ENCODE peak calls at places on chromosomes 12 and 14, in seven cellular contexts. One of them, this sample, is unnamed.

GRCh38 chr14:27938392-27938791 is 828.2 kb upstream of the FOXG1 start:
- DNase-seq in G401: no peak
- DNase-seq in Peyer's patch: no peak
- DNase-seq in islet precursor cell: no peak
- DNase-seq in activated CD4-positive, alpha-beta T cell treated with anti-CD3 and anti-CD28 coated beads, Interleukin-2, amount 50 U/mL, for 1 hour: no peak
- DNase-seq in BE2C: no peak
- DNase-seq in RKO: no peak
- DNase-seq in this sample: no peak

GRCh38 chr12:131808744-131809371 is 19.3 kb upstream of the MMP17 start:
- DNase-seq in islet precursor cell: no peak
- DNase-seq in activated CD4-positive, alpha-beta T cell treated with anti-CD3 and anti-CD28 coated beads, Interleukin-2, amount 50 U/mL, for 1 hour: no peak
- DNase-seq in G401: no peak
- DNase-seq in Peyer's patch: peak
- DNase-seq in BE2C: no peak
- DNase-seq in RKO: no peak
- DNase-seq in this sample: no peak

GRCh38 chr14:47012533-47012932 is 361.0 kb upstream of the RPL10L start:
- DNase-seq in islet precursor cell: no peak
- DNase-seq in RKO: no peak
- DNase-seq in activated CD4-positive, alpha-beta T cell treated with anti-CD3 and anti-CD28 coated beads, Interleukin-2, amount 50 U/mL, for 1 hour: no peak
- DNase-seq in BE2C: no peak
- DNase-seq in G401: no peak
- DNase-seq in Peyer's patch: no peak
- DNase-seq in this sample: no peak

GRCh38 chr12:94909609-94910008 is 93.9 kb downstream of the NDUFA12 start:
- DNase-seq in G401: no peak
- DNase-seq in islet precursor cell: no peak
- DNase-seq in Peyer's patch: no peak
- DNase-seq in activated CD4-positive, alpha-beta T cell treated with anti-CD3 and anti-CD28 coated beads, Interleukin-2, amount 50 U/mL, for 1 hour: no peak
- DNase-seq in BE2C: no peak
- DNase-seq in RKO: no peak
- DNase-seq in this sample: no peak

GRCh38 chr14:105876829-105877228 is 350.4 kb downstream of the TMEM121 start:
- DNase-seq in Peyer's patch: peak
- DNase-seq in BE2C: no peak
- DNase-seq in G401: no peak
- DNase-seq in RKO: no peak
- DNase-seq in islet precursor cell: peak
- DNase-seq in activated CD4-positive, alpha-beta T cell treated with anti-CD3 and anti-CD28 coated beads, Interleukin-2, amount 50 U/mL, for 1 hour: no peak
- DNase-seq in this sample: no peak

GRCh38 chr14:94888108-94888507 is 118.2 kb upstream of the GSC start:
- DNase-seq in islet precursor cell: no peak
- DNase-seq in Peyer's patch: peak
- DNase-seq in G401: no peak
- DNase-seq in activated CD4-positive, alpha-beta T cell treated with anti-CD3 and anti-CD28 coated beads, Interleukin-2, amount 50 U/mL, for 1 hour: no peak
- DNase-seq in BE2C: no peak
- DNase-seq in RKO: no peak
- DNase-seq in this sample: no peak

GRCh38 chr12:105347486-105347885 is 17.0 kb downstream of the C12orf75 start:
- DNase-seq in Peyer's patch: no peak
- DNase-seq in G401: no peak
- DNase-seq in BE2C: no peak
- DNase-seq in activated CD4-positive, alpha-beta T cell treated with anti-CD3 and anti-CD28 coated beads, Interleukin-2, amount 50 U/mL, for 1 hour: no peak
- DNase-seq in RKO: no peak
- DNase-seq in islet precursor cell: no peak
- DNase-seq in this sample: no peak

GRCh38 chr12:115983226-115983798 is 294.2 kb downstream of the MED13L start:
- DNase-seq in islet precursor cell: peak
- DNase-seq in BE2C: peak
- DNase-seq in activated CD4-positive, alpha-beta T cell treated with anti-CD3 and anti-CD28 coated beads, Interleukin-2, amount 50 U/mL, for 1 hour: no peak
- DNase-seq in RKO: peak
- DNase-seq in G401: no peak
- DNase-seq in Peyer's patch: no peak
- DNase-seq in this sample: no peak

GRCh38 chr12:29088611-29089219 is 60.4 kb upstream of the FAR2 start:
- DNase-seq in activated CD4-positive, alpha-beta T cell treated with anti-CD3 and anti-CD28 coated beads, Interleukin-2, amount 50 U/mL, for 1 hour: no peak
- DNase-seq in Peyer's patch: no peak
- DNase-seq in BE2C: no peak
- DNase-seq in RKO: peak
- DNase-seq in G401: no peak
- DNase-seq in islet precursor cell: no peak
- DNase-seq in this sample: peak

GRCh38 chr14:45072121-45072520 is 11.8 kb upstream of the PRPF39 start:
- DNase-seq in Peyer's patch: no peak
- DNase-seq in BE2C: no peak
- DNase-seq in G401: no peak
- DNase-seq in islet precursor cell: no peak
- DNase-seq in activated CD4-positive, alpha-beta T cell treated with anti-CD3 and anti-CD28 coated beads, Interleukin-2, amount 50 U/mL, for 1 hour: no peak
- DNase-seq in RKO: no peak
- DNase-seq in this sample: no peak

GRCh38 chr14:100417466-100417865 is 94.3 kb downstream of the SLC25A47 start:
- DNase-seq in islet precursor cell: peak
- DNase-seq in activated CD4-positive, alpha-beta T cell treated with anti-CD3 and anti-CD28 coated beads, Interleukin-2, amount 50 U/mL, for 1 hour: no peak
- DNase-seq in G401: peak
- DNase-seq in BE2C: peak
- DNase-seq in Peyer's patch: peak
- DNase-seq in RKO: peak
- DNase-seq in this sample: peak

GRCh38 chr12:15193927-15194326 is 27.3 kb downstream of the RERG start:
- DNase-seq in BE2C: no peak
- DNase-seq in RKO: no peak
- DNase-seq in activated CD4-positive, alpha-beta T cell treated with anti-CD3 and anti-CD28 coated beads, Interleukin-2, amount 50 U/mL, for 1 hour: no peak
- DNase-seq in G401: no peak
- DNase-seq in islet precursor cell: no peak
- DNase-seq in Peyer's patch: no peak
- DNase-seq in this sample: no peak

GRCh38 chr12:101604132-101604531 is 9.4 kb downstream of the MYBPC1 start:
- DNase-seq in islet precursor cell: no peak
- DNase-seq in G401: no peak
- DNase-seq in activated CD4-positive, alpha-beta T cell treated with anti-CD3 and anti-CD28 coated beads, Interleukin-2, amount 50 U/mL, for 1 hour: no peak
- DNase-seq in Peyer's patch: no peak
- DNase-seq in BE2C: no peak
- DNase-seq in RKO: no peak
- DNase-seq in this sample: no peak

GRCh38 chr14:104600141-104600643 is 4.4 kb downstream of the TMEM179 start:
- DNase-seq in RKO: no peak
- DNase-seq in BE2C: peak
- DNase-seq in G401: peak
- DNase-seq in Peyer's patch: no peak
- DNase-seq in activated CD4-positive, alpha-beta T cell treated with anti-CD3 and anti-CD28 coated beads, Interleukin-2, amount 50 U/mL, for 1 hour: no peak
- DNase-seq in islet precursor cell: no peak
- DNase-seq in this sample: no peak

GRCh38 chr12:54940695-54941315 is 43.8 kb downstream of the TESPA1 start:
- DNase-seq in G401: no peak
- DNase-seq in islet precursor cell: no peak
- DNase-seq in BE2C: no peak
- DNase-seq in activated CD4-positive, alpha-beta T cell treated with anti-CD3 and anti-CD28 coated beads, Interleukin-2, amount 50 U/mL, for 1 hour: no peak
- DNase-seq in RKO: no peak
- DNase-seq in Peyer's patch: no peak
- DNase-seq in this sample: no peak

GRCh38 chr14:67577909-67578749 is 21.9 kb downstream of the PIGH start:
- DNase-seq in islet precursor cell: peak
- DNase-seq in G401: peak
- DNase-seq in RKO: no peak
- DNase-seq in activated CD4-positive, alpha-beta T cell treated with anti-CD3 and anti-CD28 coated beads, Interleukin-2, amount 50 U/mL, for 1 hour: no peak
- DNase-seq in BE2C: no peak
- DNase-seq in Peyer's patch: peak
- DNase-seq in this sample: no peak

GRCh38 chr14:36426836-36427235 is 93.2 kb downstream of the NKX2-1 start:
- DNase-seq in RKO: no peak
- DNase-seq in islet precursor cell: peak
- DNase-seq in Peyer's patch: no peak
- DNase-seq in G401: no peak
- DNase-seq in BE2C: no peak
- DNase-seq in activated CD4-positive, alpha-beta T cell treated with anti-CD3 and anti-CD28 coated beads, Interleukin-2, amount 50 U/mL, for 1 hour: no peak
- DNase-seq in this sample: no peak

GRCh38 chr14:42027271-42027670 is 420.6 kb downstream of the LRFN5 start:
- DNase-seq in activated CD4-positive, alpha-beta T cell treated with anti-CD3 and anti-CD28 coated beads, Interleukin-2, amount 50 U/mL, for 1 hour: no peak
- DNase-seq in BE2C: no peak
- DNase-seq in islet precursor cell: no peak
- DNase-seq in RKO: no peak
- DNase-seq in Peyer's patch: no peak
- DNase-seq in G401: no peak
- DNase-seq in this sample: no peak

GRCh38 chr14:51776102-51776894 is 84.1 kb upstream of the GNG2 start:
- DNase-seq in Peyer's patch: no peak
- DNase-seq in islet precursor cell: peak
- DNase-seq in activated CD4-positive, alpha-beta T cell treated with anti-CD3 and anti-CD28 coated beads, Interleukin-2, amount 50 U/mL, for 1 hour: peak
- DNase-seq in BE2C: peak
- DNase-seq in RKO: peak
- DNase-seq in G401: peak
- DNase-seq in this sample: peak

GRCh38 chr12:132446535-132447326 is 43.2 kb upstream of the FBRSL1 start:
- DNase-seq in RKO: no peak
- DNase-seq in BE2C: no peak
- DNase-seq in islet precursor cell: no peak
- DNase-seq in G401: no peak
- DNase-seq in Peyer's patch: no peak
- DNase-seq in activated CD4-positive, alpha-beta T cell treated with anti-CD3 and anti-CD28 coated beads, Interleukin-2, amount 50 U/mL, for 1 hour: no peak
- DNase-seq in this sample: no peak

GRCh38 chr12:114774181-114774580 is 90.2 kb upstream of the TBX3 start:
- DNase-seq in activated CD4-positive, alpha-beta T cell treated with anti-CD3 and anti-CD28 coated beads, Interleukin-2, amount 50 U/mL, for 1 hour: no peak
- DNase-seq in RKO: no peak
- DNase-seq in BE2C: no peak
- DNase-seq in G401: no peak
- DNase-seq in Peyer's patch: no peak
- DNase-seq in islet precursor cell: peak
- DNase-seq in this sample: no peak

GRCh38 chr14:21868442-21869046 is 194.9 kb upstream of the OR4E1 start:
- DNase-seq in G401: peak
- DNase-seq in activated CD4-positive, alpha-beta T cell treated with anti-CD3 and anti-CD28 coated beads, Interleukin-2, amount 50 U/mL, for 1 hour: peak
- DNase-seq in Peyer's patch: peak
- DNase-seq in BE2C: peak
- DNase-seq in islet precursor cell: peak
- DNase-seq in RKO: peak
- DNase-seq in this sample: peak

GRCh38 chr12:19189522-19189921 is 60.0 kb downstream of the PLEKHA5 start:
- DNase-seq in activated CD4-positive, alpha-beta T cell treated with anti-CD3 and anti-CD28 coated beads, Interleukin-2, amount 50 U/mL, for 1 hour: no peak
- DNase-seq in RKO: no peak
- DNase-seq in BE2C: no peak
- DNase-seq in G401: no peak
- DNase-seq in islet precursor cell: no peak
- DNase-seq in Peyer's patch: no peak
- DNase-seq in this sample: no peak

This sample was measured in RWPE1.